ENCODE peak calls at places on chromosome 2, in five cellular contexts. One of them, this sample, is unnamed.

GRCh38 chr2:236912316-236913153 is 173.2 kb upstream of the COPS8 start:
- DNase-seq in fibroblast of lung: no peak
- DNase-seq in cardiac muscle cell: no peak
- DNase-seq in BJ: no peak
- DNase-seq in astrocyte: no peak
- DNase-seq in this sample: no peak

GRCh38 chr2:140639628-140640027 is 1491.2 kb downstream of the LRP1B start:
- DNase-seq in fibroblast of lung: no peak
- DNase-seq in cardiac muscle cell: no peak
- DNase-seq in BJ: no peak
- DNase-seq in astrocyte: no peak
- DNase-seq in this sample: no peak

GRCh38 chr2:222127660-222128059 is 171.1 kb downstream of the PAX3 start:
- DNase-seq in fibroblast of lung: no peak
- DNase-seq in cardiac muscle cell: no peak
- DNase-seq in BJ: no peak
- DNase-seq in astrocyte: no peak
- DNase-seq in this sample: peak; percentile 31

GRCh38 chr2:239216614-239217273 is 184.1 kb downstream of the HDAC4 start:
- DNase-seq in fibroblast of lung: no peak
- DNase-seq in cardiac muscle cell: no peak
- DNase-seq in BJ: no peak
- DNase-seq in astrocyte: no peak
- DNase-seq in this sample: no peak

GRCh38 chr2:54979645-54980044 is 70.6 kb downstream of the RTN4 start:
- DNase-seq in fibroblast of lung: no peak
- DNase-seq in cardiac muscle cell: no peak
- DNase-seq in BJ: no peak
- DNase-seq in astrocyte: no peak
- DNase-seq in this sample: peak; percentile 49

GRCh38 chr2:189327879-189328351 is 113.4 kb upstream of the WDR75 start:
- DNase-seq in fibroblast of lung: peak; percentile 76
- DNase-seq in cardiac muscle cell: no peak
- DNase-seq in BJ: no peak
- DNase-seq in astrocyte: peak; percentile 72
- DNase-seq in this sample: peak; percentile 97

GRCh38 chr2:183359867-183360266 is 235.6 kb downstream of the NUP35 start:
- DNase-seq in fibroblast of lung: peak; percentile 5
- DNase-seq in cardiac muscle cell: no peak
- DNase-seq in BJ: no peak
- DNase-seq in astrocyte: no peak
- DNase-seq in this sample: peak; percentile 6

GRCh38 chr2:80501874-80502624 is 197.5 kb upstream of the LRRTM1 start:
- DNase-seq in fibroblast of lung: no peak
- DNase-seq in cardiac muscle cell: no peak
- DNase-seq in BJ: no peak
- DNase-seq in astrocyte: no peak
- DNase-seq in this sample: no peak

GRCh38 chr2:67463810-67464209 is 66.7 kb downstream of the ETAA1 start:
- DNase-seq in fibroblast of lung: peak; percentile 92
- DNase-seq in cardiac muscle cell: no peak
- DNase-seq in BJ: no peak
- DNase-seq in astrocyte: peak; percentile 94
- DNase-seq in this sample: no peak

GRCh38 chr2:233990261-233990798 is 60.2 kb upstream of the SPP2 start:
- DNase-seq in fibroblast of lung: peak; percentile 49
- DNase-seq in cardiac muscle cell: no peak
- DNase-seq in BJ: no peak
- DNase-seq in astrocyte: peak; percentile 34
- DNase-seq in this sample: no peak

GRCh38 chr2:235605306-235605998 is 111.6 kb downstream of the AGAP1 start:
- DNase-seq in fibroblast of lung: peak; percentile 95
- DNase-seq in cardiac muscle cell: peak; percentile 54
- DNase-seq in BJ: peak; percentile 91
- DNase-seq in astrocyte: peak; percentile 93
- DNase-seq in this sample: peak; percentile 99

GRCh38 chr2:203804070-203804469 is 63.5 kb upstream of the CTLA4 start:
- DNase-seq in fibroblast of lung: peak; percentile 100
- DNase-seq in cardiac muscle cell: no peak
- DNase-seq in BJ: peak; percentile 89
- DNase-seq in astrocyte: peak; percentile 100
- DNase-seq in this sample: peak; percentile 100

GRCh38 chr2:51994123-51994788 is 962.3 kb upstream of the NRXN1 start:
- DNase-seq in fibroblast of lung: no peak
- DNase-seq in cardiac muscle cell: peak; percentile 22
- DNase-seq in BJ: no peak
- DNase-seq in astrocyte: no peak
- DNase-seq in this sample: no peak

GRCh38 chr2:208489687-208490086 is 83.1 kb downstream of the PTH2R start:
- DNase-seq in fibroblast of lung: no peak
- DNase-seq in cardiac muscle cell: no peak
- DNase-seq in BJ: no peak
- DNase-seq in astrocyte: no peak
- DNase-seq in this sample: no peak

GRCh38 chr2:221133941-221134340 is 438.2 kb downstream of the EPHA4 start:
- DNase-seq in fibroblast of lung: peak; percentile 7
- DNase-seq in cardiac muscle cell: no peak
- DNase-seq in BJ: no peak
- DNase-seq in astrocyte: no peak
- DNase-seq in this sample: peak; percentile 41

GRCh38 chr2:22947741-22948140 is 437.2 kb upstream of the KLHL29 start:
- DNase-seq in fibroblast of lung: no peak
- DNase-seq in cardiac muscle cell: no peak
- DNase-seq in BJ: no peak
- DNase-seq in astrocyte: no peak
- DNase-seq in this sample: no peak

GRCh38 chr2:218290316-218291261 is 1.7 kb downstream of the TMBIM1 start:
- DNase-seq in fibroblast of lung: no peak
- DNase-seq in cardiac muscle cell: no peak
- DNase-seq in BJ: no peak
- DNase-seq in astrocyte: no peak
- DNase-seq in this sample: no peak

GRCh38 chr2:183951636-183952035 is 646.7 kb upstream of the ZNF804A start:
- DNase-seq in fibroblast of lung: peak; percentile 4
- DNase-seq in cardiac muscle cell: no peak
- DNase-seq in BJ: no peak
- DNase-seq in astrocyte: no peak
- DNase-seq in this sample: no peak

GRCh38 chr2:219247678-219248642 is 2.7 kb downstream of the STK16 start:
- DNase-seq in fibroblast of lung: no peak
- DNase-seq in cardiac muscle cell: no peak
- DNase-seq in BJ: no peak
- DNase-seq in astrocyte: no peak
- DNase-seq in this sample: no peak

GRCh38 chr2:3122525-3122924 is 255.1 kb downstream of the EIPR1 start:
- DNase-seq in fibroblast of lung: no peak
- DNase-seq in cardiac muscle cell: no peak
- DNase-seq in BJ: no peak
- DNase-seq in astrocyte: no peak
- DNase-seq in this sample: no peak

GRCh38 chr2:48343571-48344440 is 186.1 kb upstream of the STON1 start:
- DNase-seq in fibroblast of lung: peak; percentile 96
- DNase-seq in cardiac muscle cell: no peak
- DNase-seq in BJ: peak; percentile 33
- DNase-seq in astrocyte: peak; percentile 96
- DNase-seq in this sample: peak; percentile 61

GRCh38 chr2:152664725-152665124 is 52.5 kb downstream of the PRPF40A start:
- DNase-seq in fibroblast of lung: no peak
- DNase-seq in cardiac muscle cell: no peak
- DNase-seq in BJ: no peak
- DNase-seq in astrocyte: no peak
- DNase-seq in this sample: no peak

GRCh38 chr2:43927442-43927841 is 68.3 kb downstream of the LRPPRC start:
- DNase-seq in fibroblast of lung: no peak
- DNase-seq in cardiac muscle cell: no peak
- DNase-seq in BJ: no peak
- DNase-seq in astrocyte: no peak
- DNase-seq in this sample: no peak

GRCh38 chr2:228072669-228073068 is 108.8 kb downstream of the SPHKAP start:
- DNase-seq in fibroblast of lung: no peak
- DNase-seq in cardiac muscle cell: no peak
- DNase-seq in BJ: no peak
- DNase-seq in astrocyte: no peak
- DNase-seq in this sample: no peak

GRCh38 chr2:197813093-197813787 is 8.8 kb downstream of the PLCL1 start:
- DNase-seq in fibroblast of lung: peak; percentile 43
- DNase-seq in cardiac muscle cell: peak; percentile 20
- DNase-seq in BJ: no peak
- DNase-seq in astrocyte: peak; percentile 20
- DNase-seq in this sample: peak; percentile 45

GRCh38 chr2:39121523-39122063 is 742 bp upstream of the SOS1 start:
- DNase-seq in fibroblast of lung: peak; percentile 35
- DNase-seq in cardiac muscle cell: peak; percentile 55
- DNase-seq in BJ: no peak
- DNase-seq in astrocyte: no peak
- DNase-seq in this sample: no peak

GRCh38 chr2:9101763-9102425 is 98.4 kb upstream of the MBOAT2 start:
- DNase-seq in fibroblast of lung: no peak
- DNase-seq in cardiac muscle cell: no peak
- DNase-seq in BJ: no peak
- DNase-seq in astrocyte: no peak
- DNase-seq in this sample: no peak
- H3K4me3 ChIP-seq in fibroblast of lung: no peak overlapping the region
- H3K4me3 ChIP-seq in cardiac muscle cell: no peak overlapping the region
- H3K4me3 ChIP-seq in BJ: no peak overlapping the region
- H3K4me3 ChIP-seq in astrocyte: no peak overlapping the region
- H3K4me3 ChIP-seq in this sample: no peak overlapping the region

DNA sequence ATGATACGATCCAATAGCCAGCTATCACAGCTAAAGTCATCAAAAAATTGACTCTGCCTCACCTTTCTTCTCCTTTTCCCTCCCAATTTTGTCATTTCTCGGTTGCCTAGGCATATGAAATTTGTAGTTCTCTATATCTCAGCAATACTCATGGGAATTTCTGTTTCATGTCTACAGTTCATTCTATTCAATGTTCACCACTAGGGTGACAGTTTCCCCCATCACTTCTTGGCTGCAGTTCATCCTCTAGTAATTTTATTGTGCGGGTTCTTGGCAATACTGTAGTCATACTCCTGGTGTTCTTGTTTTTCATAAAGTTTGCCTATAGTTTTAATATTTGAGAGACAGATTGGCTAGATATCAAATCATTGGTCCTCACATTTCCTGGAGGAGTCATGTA is 872.2 kb upstream of the ID2 start:
- DNase-seq in fibroblast of lung: no peak
- DNase-seq in cardiac muscle cell: no peak
- DNase-seq in BJ: no peak
- DNase-seq in astrocyte: no peak
- DNase-seq in this sample: no peak
- TF ChIP-seq CTCF in fibroblast of lung: no peak
- TF ChIP-seq CTCF in cardiac muscle cell: no peak
- TF ChIP-seq CTCF in BJ: no peak
- TF ChIP-seq CTCF in astrocyte: no peak
- TF ChIP-seq CTCF in this sample: no peak

GRCh38 chr2:126655066-126655465 is 892 bp upstream of the GYPC start:
- DNase-seq in fibroblast of lung: no peak
- DNase-seq in cardiac muscle cell: no peak
- DNase-seq in BJ: no peak
- DNase-seq in astrocyte: no peak
- DNase-seq in this sample: no peak
- H3K4me3 ChIP-seq in fibroblast of lung: peak overlapping the region; percentile 50
- H3K4me3 ChIP-seq in cardiac muscle cell: no peak overlapping the region
- H3K4me3 ChIP-seq in BJ: no peak overlapping the region
- H3K4me3 ChIP-seq in astrocyte: peak overlapping the region; percentile 78
- H3K4me3 ChIP-seq in this sample: peak overlapping the region; percentile 84

GRCh38 chr2:84942964-84943421 is 28.0 kb upstream of the KCMF1 start:
- DNase-seq in fibroblast of lung: peak; percentile 47
- DNase-seq in cardiac muscle cell: no peak
- DNase-seq in BJ: no peak
- DNase-seq in astrocyte: no peak
- DNase-seq in this sample: peak; percentile 31

GRCh38 chr2:84942166-84942565 is 28.8 kb upstream of the KCMF1 start:
- DNase-seq in fibroblast of lung: no peak
- DNase-seq in cardiac muscle cell: no peak
- DNase-seq in BJ: no peak
- DNase-seq in astrocyte: no peak
- DNase-seq in this sample: no peak

GRCh38 chr2:84947010-84947593 is 23.9 kb upstream of the KCMF1 start:
- DNase-seq in fibroblast of lung: no peak
- DNase-seq in cardiac muscle cell: no peak
- DNase-seq in BJ: no peak
- DNase-seq in astrocyte: no peak
- DNase-seq in this sample: no peak

GRCh38 chr2:84944257-84944909 is 26.6 kb upstream of the KCMF1 start:
- DNase-seq in fibroblast of lung: no peak
- DNase-seq in cardiac muscle cell: no peak
- DNase-seq in BJ: no peak
- DNase-seq in astrocyte: no peak
- DNase-seq in this sample: no peak

DNA sequence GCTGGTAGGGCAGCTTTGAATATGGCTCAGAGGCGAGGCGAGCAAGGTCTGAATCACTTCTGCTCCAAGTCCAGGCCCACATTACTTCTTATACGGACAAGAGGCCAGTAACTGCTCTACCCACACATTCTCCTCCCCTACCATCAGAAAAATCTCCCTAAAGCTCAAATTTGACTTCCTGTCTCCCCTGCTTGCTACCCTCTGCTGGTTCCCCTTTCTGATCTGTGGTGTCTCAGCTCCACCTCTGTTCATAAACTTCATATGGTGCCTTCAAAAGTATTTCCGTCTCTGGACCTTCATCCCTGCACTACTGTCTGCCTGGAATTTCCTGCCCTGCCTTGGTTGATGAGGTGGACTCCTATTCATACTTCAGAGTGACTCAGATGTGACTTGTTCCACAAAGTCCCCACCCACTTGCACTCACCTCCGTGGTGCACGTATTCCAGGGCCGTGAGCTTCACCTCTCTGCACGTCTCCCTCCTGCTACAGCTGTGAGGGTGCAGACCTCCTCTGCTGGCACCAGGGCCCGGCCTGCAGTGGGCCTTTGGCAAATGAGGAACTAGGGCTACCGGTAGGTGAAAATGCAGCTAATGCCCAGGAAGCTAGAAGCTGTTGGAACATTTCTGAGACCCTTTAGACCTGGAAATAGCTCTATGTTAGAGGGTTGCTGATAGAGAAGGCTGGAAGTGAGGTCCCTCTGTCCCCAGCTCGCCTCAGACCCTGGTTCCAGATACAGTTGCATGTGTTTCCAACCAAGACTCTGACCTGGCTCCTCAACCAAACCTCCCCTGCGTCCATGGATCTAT is 24.6 kb upstream of the KCMF1 start:
- DNase-seq in fibroblast of lung: peak; percentile 89
- DNase-seq in cardiac muscle cell: no peak
- DNase-seq in BJ: peak; percentile 74
- DNase-seq in astrocyte: peak; percentile 83
- DNase-seq in this sample: peak; percentile 76
- TF ChIP-seq CTCF in fibroblast of lung: no peak
- TF ChIP-seq CTCF in cardiac muscle cell: no peak
- TF ChIP-seq CTCF in BJ: no peak
- TF ChIP-seq CTCF in astrocyte: no peak
- TF ChIP-seq CTCF in this sample: peak; percentile 13

This sample was measured in AG10803.